ENCODE peak calls at places on chromosomes 5 and 9, in six cellular contexts. K is AG09319; V is lower leg skin; W is iPS-NIHi11; N is heart right ventricle; Z is activated CD8-positive, alpha-beta memory T cell treated with anti-CD3 and anti-CD28 coated beads, Interleukin-2, amount 50 U/mL, for 4 hours. T is an unnamed sample.

GRCh38 chr9:113817171-113817570 is 58.9 kb upstream of the ZNF618 start:
- DNase-seq in V (no peak), W (no peak), N (no peak), K (no peak), Z (no peak), T (no peak)

GRCh38 chr5:78907255-78907886 is 77.7 kb downstream of the ARSB start:
- DNase-seq in K (peak), N (peak), V (no peak), Z (no peak), W (no peak), T (no peak)

GRCh38 chr9:126694206-126695081 is 80.7 kb downstream of the LMX1B start:
- DNase-seq in K (no peak), V (no peak), Z (peak), N (no peak), W (no peak), T (peak)

GRCh38 chr9:76180541-76180940 is 213.7 kb downstream of the RFK start:
- DNase-seq in N (no peak), K (no peak), Z (no peak), V (no peak), W (no peak), T (no peak)

GRCh38 chr9:112050544-112051475 is 124.3 kb downstream of the SUSD1 start:
- DNase-seq in Z (no peak), N (peak), K (peak), W (peak), V (peak), T (no peak)

GRCh38 chr9:130630091-130630450 is 34.3 kb upstream of the PRDM12 start:
- DNase-seq in K (no peak), Z (no peak), N (no peak), W (no peak), V (no peak), T (no peak)

GRCh38 chr5:152462021-152462721 is 57.1 kb upstream of the NMUR2 start:
- DNase-seq in W (no peak), Z (no peak), K (no peak), N (no peak), V (no peak), T (no peak)

GRCh38 chr9:6495484-6495883 is 82.5 kb downstream of the UHRF2 start:
- DNase-seq in V (no peak), Z (no peak), N (no peak), K (no peak), W (no peak), T (no peak)

GRCh38 chr9:109887079-109887478 is 107.1 kb downstream of the PALM2AKAP2 start:
- DNase-seq in V (no peak), Z (no peak), W (no peak), N (no peak), K (no peak), T (no peak)

GRCh38 chr5:14147210-14147609 is 4.1 kb downstream of the TRIO start:
- DNase-seq in Z (no peak), W (no peak), V (no peak), K (no peak), N (no peak), T (no peak)

GRCh38 chr5:59712836-59713487 is 180.6 kb downstream of the PDE4D start:
- DNase-seq in W (no peak), V (no peak), Z (no peak), K (no peak), N (no peak), T (no peak)

GRCh38 chr5:106380736-106381135 is 1290.0 kb downstream of the EFNA5 start:
- DNase-seq in K (no peak), N (no peak), W (no peak), Z (no peak), V (no peak), T (no peak)

T was measured in upper lobe of left lung.